ENCODE peak calls at places on chromosomes 3 and 15, in ten cellular contexts. Y is heart right ventricle; K is brain microvascular endothelial cell; H is fibroblast of lung; I is CD8-positive, alpha-beta T cell; D is colonic mucosa; T is neural progenitor cell; F is BJ; L is breast epithelium; N is PC-9. G is an unnamed sample.

GRCh38 chr15:68010366-68010765 is 43.7 kb upstream of the PIAS1 start:
- DNase-seq in Y (no peak), K (no peak), H (no peak), I (no peak), D (no peak), T (no peak), F (no peak), L (no peak), N (no peak), G (no peak)

GRCh38 chr3:87900061-87900460 is 158.7 kb downstream of the CGGBP1 start:
- DNase-seq in Y (no peak), K (no peak), H (no peak), I (no peak), D (no peak), T (peak), F (no peak), L (no peak), N (no peak), G (no peak)

GRCh38 chr3:98796334-98796733 is 33.2 kb downstream of the ST3GAL6 start:
- DNase-seq in Y (no peak), K (no peak), H (no peak), I (no peak), D (no peak), T (no peak), F (no peak), L (no peak), N (no peak), G (no peak)

GRCh38 chr3:114675104-114675503 is 381.3 kb downstream of the TIGIT start:
- DNase-seq in Y (no peak), K (peak), H (no peak), I (no peak), D (no peak), T (no peak), F (no peak), L (no peak), N (no peak), G (no peak)

GRCh38 chr3:62387251-62387650 is 13.9 kb upstream of the FEZF2 start:
- DNase-seq in Y (no peak), K (no peak), H (no peak), I (no peak), D (no peak), T (no peak), F (no peak), L (no peak), N (no peak), G (no peak)

GRCh38 chr15:49096090-49096750 is 50.0 kb upstream of the SECISBP2L start:
- DNase-seq in Y (no peak), K (no peak), H (no peak), I (no peak), D (peak), T (no peak), F (no peak), L (no peak), N (no peak), G (no peak)

GRCh38 chr3:99565316-99565715 is 73.1 kb upstream of the COL8A1 start:
- DNase-seq in Y (no peak), K (no peak), H (no peak), I (no peak), D (no peak), T (no peak), F (no peak), L (no peak), N (no peak), G (no peak)

GRCh38 chr3:32575451-32575850 is 4.8 kb upstream of the DYNC1LI1 start:
- DNase-seq in Y (no peak), K (peak), H (peak), I (no peak), D (no peak), T (no peak), F (no peak), L (no peak), N (no peak), G (no peak)

GRCh38 chr3:17836919-17837318 is 94.5 kb upstream of the TBC1D5 start:
- DNase-seq in Y (no peak), K (no peak), H (no peak), I (no peak), D (no peak), T (no peak), F (no peak), L (no peak), N (no peak), G (peak)

GRCh38 chr3:116607205-116607604 is 102.4 kb upstream of the TUSC7 start:
- DNase-seq in Y (no peak), K (no peak), H (no peak), I (no peak), D (no peak), T (peak), F (no peak), L (no peak), N (no peak), G (no peak)

DNA sequence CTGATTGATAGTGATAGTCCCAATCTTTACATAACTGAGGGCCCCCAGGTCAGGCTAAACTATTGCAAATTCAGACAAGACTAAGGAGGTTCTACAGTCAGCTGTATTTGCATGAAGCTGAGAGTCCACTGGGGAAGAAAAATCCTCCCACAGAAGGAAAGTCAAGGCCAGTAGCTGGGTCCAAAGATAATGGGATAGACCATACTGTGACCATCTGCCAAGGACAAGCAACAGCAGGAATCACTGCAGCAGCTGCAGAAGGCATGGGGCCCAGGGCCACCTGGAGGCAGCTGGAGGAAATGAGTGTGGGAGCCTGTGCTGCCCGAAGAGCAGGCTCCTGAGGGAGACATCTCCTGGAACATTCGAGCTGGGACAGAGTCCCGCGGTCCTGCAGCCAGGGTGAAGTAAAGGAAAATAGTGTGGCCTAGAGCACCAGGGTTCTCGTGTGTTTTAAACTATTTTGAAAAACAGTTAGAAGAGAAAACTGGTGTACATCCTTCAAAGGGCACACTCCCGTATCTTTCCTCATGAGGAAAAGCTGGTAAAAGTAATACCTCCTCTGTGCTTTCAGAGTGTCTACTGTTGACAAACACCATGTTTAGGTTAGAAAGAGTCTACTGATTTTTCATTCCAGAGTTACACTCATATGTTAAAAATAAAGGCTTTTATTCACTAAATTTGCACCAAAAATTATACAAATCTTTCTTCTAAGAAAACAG is 13.1 kb upstream of the TMEM212 start:
- DNase-seq in Y (peak), K (peak), H (peak), I (no peak), D (peak), T (peak), F (no peak), L (peak), N (peak), G (no peak)
- TF ChIP-seq CTCF in Y (peak), K (peak), H (peak), I (no peak), D (peak), T (peak), F (peak), L (no peak), N (peak), G (peak)

GRCh38 chr15:28094732-28095521 is 4.2 kb downstream of the OCA2 start:
- DNase-seq in Y (no peak), K (no peak), H (no peak), I (peak), D (peak), T (peak), F (no peak), L (no peak), N (peak), G (no peak)

GRCh38 chr15:28096411-28096719 is 2.8 kb downstream of the OCA2 start:
- DNase-seq in Y (no peak), K (no peak), H (peak), I (no peak), D (no peak), T (no peak), F (no peak), L (no peak), N (no peak), G (no peak)

GRCh38 chr15:28097656-28098359 is 1.3 kb downstream of the OCA2 start:
- DNase-seq in Y (no peak), K (no peak), H (no peak), I (no peak), D (no peak), T (no peak), F (no peak), L (no peak), N (no peak), G (no peak)

GRCh38 chr15:28098360-28098765 is 752 bp downstream of the OCA2 start:
- DNase-seq in Y (no peak), K (no peak), H (no peak), I (no peak), D (no peak), T (no peak), F (no peak), L (no peak), N (no peak), G (no peak)

GRCh38 chr15:28096720-28097431 is 2.2 kb downstream of the OCA2 start:
- DNase-seq in Y (no peak), K (no peak), H (peak), I (no peak), D (peak), T (peak), F (no peak), L (no peak), N (no peak), G (no peak)
- H3K4me3 ChIP-seq in Y (peak), K (peak), H (peak), I (peak), D (peak), T (peak), F (peak), L (peak), N (no peak), G (no peak)

DNA sequence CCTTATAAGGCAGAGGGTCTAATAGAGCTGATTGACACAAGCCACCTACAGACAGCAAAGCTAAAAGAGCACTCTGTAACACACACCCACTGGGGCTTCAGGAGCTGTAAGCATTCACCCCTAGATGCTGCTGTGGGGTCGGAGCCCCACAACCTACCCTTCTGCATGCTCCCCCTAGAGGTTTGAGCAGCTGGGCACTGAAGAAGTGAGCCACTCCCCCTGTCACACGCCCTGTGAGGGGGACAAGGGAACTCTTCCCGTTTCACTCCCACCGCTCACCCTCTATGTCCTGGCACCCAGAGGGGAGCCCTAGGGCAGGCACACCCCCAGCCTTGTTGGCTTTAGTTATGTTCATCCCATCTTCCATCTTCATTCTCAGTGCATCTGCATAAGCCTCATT is 9.4 kb upstream of the CSTA start:
- DNase-seq in Y (no peak), K (no peak), H (no peak), I (no peak), D (no peak), T (peak), F (no peak), L (no peak), N (no peak), G (no peak)
- TF ChIP-seq CTCF in Y (no peak), K (no peak), H (no peak), I (no peak), D (no peak), T (peak), F (no peak), L (no peak), N (no peak), G (no peak)

GRCh38 chr3:159854500-159855124 is 134.0 kb upstream of the IL12A start:
- DNase-seq in Y (no peak), K (peak), H (peak), I (no peak), D (no peak), T (no peak), F (peak), L (no peak), N (peak), G (no peak)
- H3K4me3 ChIP-seq in Y (peak), K (peak), H (peak), I (no peak), D (no peak), T (no peak), F (peak), L (no peak), N (peak), G (no peak)

GRCh38 chr3:65412591-65412990 is 626.1 kb downstream of the MAGI1 start:
- DNase-seq in Y (peak), K (no peak), H (no peak), I (no peak), D (peak), T (peak), F (no peak), L (no peak), N (no peak), G (peak)
- TF ChIP-seq CTCF in Y (peak), K (no peak), H (no peak), I (no peak), D (peak), T (peak), F (no peak), L (no peak), N (no peak), G (peak)

GRCh38 chr15:26772588-26773484 is at the start of gene GABRB3:
- DNase-seq in Y (peak), K (no peak), H (peak), I (no peak), D (peak), T (peak), F (no peak), L (no peak), N (no peak), G (no peak)
- H3K4me3 ChIP-seq in Y (peak), K (no peak), H (no peak), I (no peak), D (peak), T (peak), F (no peak), L (peak), N (no peak), G (peak)

GRCh38 chr3:2098398-2099027 is at the start of gene CNTN4:
- DNase-seq in Y (peak), K (no peak), H (no peak), I (no peak), D (peak), T (peak), F (no peak), L (peak), N (no peak), G (peak)
- TF ChIP-seq CTCF in Y (no peak), K (no peak), H (no peak), I (no peak), D (no peak), T (peak), F (no peak), L (no peak), N (no peak), G (peak)